ENCODE peak calls at places on chromosomes 12 and 14, in nine cellular contexts. F is A549; X is cardiac muscle cell; V is stimulated activated CD4-positive, alpha-beta T cell treated with anti-CD3 and anti-CD28 coated beads, Interleukin-1b, Interleukin-23, amount 100 ng/mL, for 1 hour; E is HuH-7; S is HTR-8/SVneo; G is M059J; C is EH; Q is DMS 273 treated with DMSO at 0.1 percent for 48 hours. J is an unnamed sample.

GRCh38 chr12:117020536-117021220 is 78.5 kb downstream of the TESC start:
- DNase-seq in C (no peak), X (no peak), F (no peak), Q (no peak), S (no peak), E (no peak), G (no peak), V (no peak), J (no peak)

GRCh38 chr12:63905523-63905922 is 61.0 kb downstream of the SRGAP1 start:
- DNase-seq in E (no peak), G (peak; percentile 94), S (peak; percentile 36), X (no peak), Q (no peak), C (peak; percentile 97), V (no peak), F (peak; percentile 33), J (no peak)

GRCh38 chr14:24179961-24180726 is 8.3 kb downstream of the REC8 start:
- DNase-seq in S (no peak), G (peak; percentile 75), V (no peak), F (no peak), C (peak; percentile 82), X (peak; percentile 56), Q (no peak), E (no peak), J (no peak)

GRCh38 chr12:57611810-57612710 is 825 bp downstream of the ARHGEF25 start:
- DNase-seq in C (no peak), G (no peak), E (no peak), F (no peak), X (no peak), V (no peak), Q (peak; percentile 79), S (no peak), J (no peak)

GRCh38 chr14:66831190-66831589 is 323.2 kb downstream of the GPHN start:
- DNase-seq in Q (no peak), S (no peak), V (no peak), X (no peak), C (no peak), E (no peak), F (no peak), G (no peak), J (no peak)

GRCh38 chr14:99012703-99013102 is 259.3 kb downstream of the BCL11B start:
- DNase-seq in E (no peak), C (no peak), V (no peak), Q (no peak), X (no peak), F (no peak), G (no peak), S (no peak), J (no peak)

GRCh38 chr14:54566410-54567223 is at the start of gene SAMD4A:
- DNase-seq in C (peak; percentile 94), F (peak; percentile 88), E (peak; percentile 76), S (no peak), G (peak; percentile 85), V (peak; percentile 25), Q (peak; percentile 61), X (peak; percentile 93), J (peak; percentile 92)

GRCh38 chr12:29176951-29177350 is 27.9 kb downstream of the FAR2 start:
- DNase-seq in F (no peak), V (no peak), S (no peak), C (no peak), G (no peak), E (no peak), X (peak; percentile 76), Q (no peak), J (no peak)

GRCh38 chr14:82075566-82075965 is 541.9 kb upstream of the SEL1L start:
- DNase-seq in G (peak; percentile 2), X (peak; percentile 1), Q (no peak), V (no peak), F (no peak), C (peak; percentile 2), E (peak; percentile 8), S (no peak), J (no peak)

GRCh38 chr12:42802688-42803279 is 213.2 kb upstream of the PRICKLE1 start:
- DNase-seq in C (no peak), Q (no peak), X (peak; percentile 59), S (no peak), E (no peak), F (no peak), V (no peak), G (no peak), J (no peak)

GRCh38 chr12:559208-559905 is 99.6 kb downstream of the B4GALNT3 start:
- DNase-seq in Q (no peak), E (no peak), F (no peak), X (no peak), C (no peak), S (no peak), G (no peak), V (no peak), J (no peak)

GRCh38 chr12:5806376-5807089 is 138.5 kb downstream of the ANO2 start:
- DNase-seq in S (peak; percentile 47), X (no peak), C (peak; percentile 58), V (no peak), Q (no peak), F (no peak), E (no peak), G (peak; percentile 92), J (no peak)

GRCh38 chr12:121175383-121176119 is 34.4 kb upstream of the P2RX4 start:
- DNase-seq in S (no peak), C (peak; percentile 54), V (no peak), G (no peak), X (peak; percentile 38), Q (no peak), E (no peak), F (no peak), J (no peak)

GRCh38 chr12:80815351-80815750 is 98.6 kb downstream of the MYF5 start:
- DNase-seq in E (no peak), V (no peak), F (no peak), G (no peak), S (no peak), Q (no peak), C (peak; percentile 6), X (no peak), J (no peak)

GRCh38 chr12:92955997-92956663 is 27.0 kb upstream of the EEA1 start:
- DNase-seq in X (peak; percentile 88), V (no peak), Q (no peak), G (peak; percentile 68), F (no peak), C (peak; percentile 52), S (no peak), E (no peak), J (no peak)

GRCh38 chr14:61656341-61656740 is 39.0 kb upstream of the HIF1A start:
- DNase-seq in F (no peak), X (no peak), S (no peak), G (peak; percentile 19), E (no peak), C (no peak), Q (no peak), V (no peak), J (no peak)

GRCh38 chr12:108826115-108826806 is 31.1 kb downstream of the SSH1 start:
- DNase-seq in G (no peak), V (no peak), C (peak; percentile 98), S (peak; percentile 71), Q (peak; percentile 55), X (peak; percentile 94), F (no peak), E (no peak), J (no peak)

GRCh38 chr12:103632554-103633216 is 45.6 kb downstream of the STAB2 start:
- DNase-seq in G (peak; percentile 48), E (peak; percentile 82), X (peak; percentile 76), V (no peak), S (peak; percentile 78), Q (no peak), C (peak; percentile 70), F (peak; percentile 62), J (no peak)

GRCh38 chr12:116274552-116275375 is 2.7 kb downstream of the MED13L start:
- DNase-seq in F (no peak), X (no peak), S (no peak), G (no peak), Q (no peak), V (no peak), C (no peak), E (no peak), J (no peak)

GRCh38 chr12:6699989-6700645 is 498 bp downstream of the PIANP start:
- DNase-seq in G (no peak), C (peak; percentile 13), F (no peak), Q (no peak), V (no peak), E (no peak), S (peak; percentile 42), X (no peak), J (no peak)

GRCh38 chr14:61615743-61616523 is 79.4 kb upstream of the HIF1A start:
- DNase-seq in S (peak; percentile 61), V (no peak), C (peak; percentile 35), F (no peak), Q (no peak), X (peak; percentile 89), E (no peak), G (peak; percentile 75), J (no peak)

GRCh38 chr12:27751386-27752047 is 28.5 kb upstream of the KLHL42 start:
- DNase-seq in S (no peak), F (peak; percentile 70), G (no peak), C (no peak), V (no peak), Q (no peak), X (no peak), E (no peak), J (no peak)

GRCh38 chr14:31206536-31207286 is 882 bp downstream of the HECTD1 start:
- DNase-seq in S (no peak), G (peak; percentile 44), V (peak; percentile 28), Q (no peak), F (peak; percentile 27), E (peak; percentile 71), C (peak; percentile 48), X (peak; percentile 39), J (peak; percentile 86)

GRCh38 chr12:7859552-7859951 is 13.2 kb downstream of the SLC2A14 start:
- DNase-seq in X (no peak), S (no peak), F (no peak), E (no peak), Q (no peak), C (peak; percentile 87), G (peak; percentile 30), V (no peak), J (no peak)

GRCh38 chr14:101200008-101200649 is 296.6 kb upstream of the RTL1 start:
- DNase-seq in C (no peak), F (no peak), Q (no peak), X (no peak), S (no peak), G (no peak), E (no peak), V (no peak), J (peak; percentile 72)

GRCh38 chr14:105844810-105845724 is 318.7 kb downstream of the TMEM121 start:
- DNase-seq in X (no peak), C (no peak), V (no peak), S (no peak), F (no peak), G (no peak), E (no peak), Q (no peak), J (no peak)

GRCh38 chr12:104669851-104670337 is 213.1 kb downstream of the CHST11 start:
- DNase-seq in G (peak; percentile 8), X (peak; percentile 67), V (no peak), C (no peak), Q (no peak), E (no peak), F (no peak), S (no peak), J (no peak)

GRCh38 chr14:72708708-72709475 is 185.0 kb downstream of the DPF3 start:
- DNase-seq in Q (no peak), V (no peak), F (no peak), X (no peak), C (no peak), G (peak; percentile 48), E (no peak), S (no peak), J (no peak)

GRCh38 chr14:99148131-99148530 is 123.9 kb downstream of the BCL11B start:
- DNase-seq in F (no peak), S (no peak), E (no peak), C (no peak), Q (no peak), G (no peak), V (no peak), X (no peak), J (peak; percentile 80)

GRCh38 chr12:89947437-89948265 is 239.0 kb upstream of the ATP2B1 start:
- DNase-seq in E (no peak), G (peak; percentile 92), S (peak; percentile 73), V (no peak), Q (no peak), F (peak; percentile 92), X (peak; percentile 90), C (peak; percentile 92), J (no peak)

GRCh38 chr12:48717252-48717695 is 767 bp upstream of the CCNT1 start:
- DNase-seq in F (peak; percentile 27), C (peak; percentile 6), G (peak; percentile 4), E (no peak), Q (no peak), V (no peak), S (no peak), X (peak; percentile 15), J (no peak)